ENCODE peak calls at places on chromosomes 2 and 18, in eight cellular contexts. One of them, this sample, is unnamed.

GRCh38 chr2:162085090-162085891 is 11.3 kb upstream of the DPP4 start:
- DNase-seq in activated CD4-positive, alpha-beta T cell treated with anti-CD3 and anti-CD28 coated beads, Interleukin-2, amount 10 ng/mL, durations not matched to agents 7 days and 5 days: no peak
- DNase-seq in 8988T: no peak
- DNase-seq in OCI-LY7: no peak
- DNase-seq in cardiac fibroblast: peak; percentile 88
- DNase-seq in fibroblast of the aortic adventitia: peak; percentile 98
- DNase-seq in stromal cell of bone marrow: peak; percentile 74
- DNase-seq in non-pigmented ciliary epithelial cell: peak; percentile 72
- DNase-seq in this sample: no peak

GRCh38 chr2:231701456-231702373 is 6.6 kb upstream of the PTMA start:
- DNase-seq in non-pigmented ciliary epithelial cell: no peak
- DNase-seq in stromal cell of bone marrow: no peak
- DNase-seq in activated CD4-positive, alpha-beta T cell treated with anti-CD3 and anti-CD28 coated beads, Interleukin-2, amount 10 ng/mL, durations not matched to agents 7 days and 5 days: no peak
- DNase-seq in 8988T: no peak
- DNase-seq in fibroblast of the aortic adventitia: peak; percentile 72
- DNase-seq in OCI-LY7: no peak
- DNase-seq in cardiac fibroblast: peak; percentile 29
- DNase-seq in this sample: no peak

GRCh38 chr18:52465391-52465790 is 125.4 kb downstream of the DCC start:
- DNase-seq in cardiac fibroblast: no peak
- DNase-seq in 8988T: no peak
- DNase-seq in fibroblast of the aortic adventitia: no peak
- DNase-seq in non-pigmented ciliary epithelial cell: no peak
- DNase-seq in stromal cell of bone marrow: no peak
- DNase-seq in activated CD4-positive, alpha-beta T cell treated with anti-CD3 and anti-CD28 coated beads, Interleukin-2, amount 10 ng/mL, durations not matched to agents 7 days and 5 days: no peak
- DNase-seq in OCI-LY7: no peak
- DNase-seq in this sample: no peak

GRCh38 chr2:107932483-107932882 is 53.8 kb upstream of the SLC5A7 start:
- DNase-seq in stromal cell of bone marrow: no peak
- DNase-seq in fibroblast of the aortic adventitia: peak; percentile 4
- DNase-seq in activated CD4-positive, alpha-beta T cell treated with anti-CD3 and anti-CD28 coated beads, Interleukin-2, amount 10 ng/mL, durations not matched to agents 7 days and 5 days: no peak
- DNase-seq in 8988T: no peak
- DNase-seq in non-pigmented ciliary epithelial cell: no peak
- DNase-seq in cardiac fibroblast: peak; percentile 59
- DNase-seq in OCI-LY7: no peak
- DNase-seq in this sample: no peak

GRCh38 chr2:236352761-236353593 is 88.8 kb upstream of the ASB18 start:
- DNase-seq in 8988T: no peak
- DNase-seq in activated CD4-positive, alpha-beta T cell treated with anti-CD3 and anti-CD28 coated beads, Interleukin-2, amount 10 ng/mL, durations not matched to agents 7 days and 5 days: peak; percentile 44
- DNase-seq in fibroblast of the aortic adventitia: peak; percentile 57
- DNase-seq in non-pigmented ciliary epithelial cell: no peak
- DNase-seq in stromal cell of bone marrow: peak; percentile 13
- DNase-seq in cardiac fibroblast: peak; percentile 50
- DNase-seq in OCI-LY7: peak; percentile 64
- DNase-seq in this sample: peak; percentile 44

GRCh38 chr2:143545643-143546275 is 416.5 kb downstream of the ARHGAP15 start:
- DNase-seq in OCI-LY7: no peak
- DNase-seq in activated CD4-positive, alpha-beta T cell treated with anti-CD3 and anti-CD28 coated beads, Interleukin-2, amount 10 ng/mL, durations not matched to agents 7 days and 5 days: no peak
- DNase-seq in non-pigmented ciliary epithelial cell: no peak
- DNase-seq in 8988T: no peak
- DNase-seq in stromal cell of bone marrow: peak; percentile 65
- DNase-seq in fibroblast of the aortic adventitia: peak; percentile 7
- DNase-seq in cardiac fibroblast: no peak
- DNase-seq in this sample: no peak

GRCh38 chr2:8488001-8488738 is 193.7 kb upstream of the ID2 start:
- DNase-seq in non-pigmented ciliary epithelial cell: no peak
- DNase-seq in cardiac fibroblast: no peak
- DNase-seq in 8988T: no peak
- DNase-seq in fibroblast of the aortic adventitia: no peak
- DNase-seq in OCI-LY7: no peak
- DNase-seq in stromal cell of bone marrow: no peak
- DNase-seq in activated CD4-positive, alpha-beta T cell treated with anti-CD3 and anti-CD28 coated beads, Interleukin-2, amount 10 ng/mL, durations not matched to agents 7 days and 5 days: peak; percentile 24
- DNase-seq in this sample: no peak

GRCh38 chr2:5725794-5726463 is 33.7 kb downstream of the SOX11 start:
- DNase-seq in 8988T: no peak
- DNase-seq in OCI-LY7: no peak
- DNase-seq in stromal cell of bone marrow: no peak
- DNase-seq in fibroblast of the aortic adventitia: no peak
- DNase-seq in cardiac fibroblast: no peak
- DNase-seq in non-pigmented ciliary epithelial cell: no peak
- DNase-seq in activated CD4-positive, alpha-beta T cell treated with anti-CD3 and anti-CD28 coated beads, Interleukin-2, amount 10 ng/mL, durations not matched to agents 7 days and 5 days: no peak
- DNase-seq in this sample: no peak

GRCh38 chr18:10321987-10322386 is 132.4 kb upstream of the APCDD1 start:
- DNase-seq in cardiac fibroblast: no peak
- DNase-seq in OCI-LY7: no peak
- DNase-seq in non-pigmented ciliary epithelial cell: no peak
- DNase-seq in 8988T: no peak
- DNase-seq in fibroblast of the aortic adventitia: no peak
- DNase-seq in stromal cell of bone marrow: no peak
- DNase-seq in activated CD4-positive, alpha-beta T cell treated with anti-CD3 and anti-CD28 coated beads, Interleukin-2, amount 10 ng/mL, durations not matched to agents 7 days and 5 days: no peak
- DNase-seq in this sample: no peak

GRCh38 chr2:160516547-160517365 is 23.1 kb upstream of the RBMS1 start:
- DNase-seq in non-pigmented ciliary epithelial cell: no peak
- DNase-seq in cardiac fibroblast: peak; percentile 57
- DNase-seq in 8988T: no peak
- DNase-seq in OCI-LY7: no peak
- DNase-seq in stromal cell of bone marrow: no peak
- DNase-seq in activated CD4-positive, alpha-beta T cell treated with anti-CD3 and anti-CD28 coated beads, Interleukin-2, amount 10 ng/mL, durations not matched to agents 7 days and 5 days: no peak
- DNase-seq in fibroblast of the aortic adventitia: no peak
- DNase-seq in this sample: no peak

GRCh38 chr2:16871426-16871825 is 205.8 kb upstream of the CYRIA start:
- DNase-seq in stromal cell of bone marrow: no peak
- DNase-seq in fibroblast of the aortic adventitia: no peak
- DNase-seq in non-pigmented ciliary epithelial cell: no peak
- DNase-seq in 8988T: no peak
- DNase-seq in OCI-LY7: no peak
- DNase-seq in cardiac fibroblast: no peak
- DNase-seq in activated CD4-positive, alpha-beta T cell treated with anti-CD3 and anti-CD28 coated beads, Interleukin-2, amount 10 ng/mL, durations not matched to agents 7 days and 5 days: no peak
- DNase-seq in this sample: no peak

GRCh38 chr18:46182633-46183401 is 78.6 kb downstream of the HAUS1 start:
- DNase-seq in fibroblast of the aortic adventitia: peak; percentile 65
- DNase-seq in 8988T: no peak
- DNase-seq in activated CD4-positive, alpha-beta T cell treated with anti-CD3 and anti-CD28 coated beads, Interleukin-2, amount 10 ng/mL, durations not matched to agents 7 days and 5 days: no peak
- DNase-seq in cardiac fibroblast: no peak
- DNase-seq in OCI-LY7: no peak
- DNase-seq in stromal cell of bone marrow: no peak
- DNase-seq in non-pigmented ciliary epithelial cell: no peak
- DNase-seq in this sample: no peak

GRCh38 chr2:42184346-42184745 is 15.2 kb downstream of the EML4 start:
- DNase-seq in stromal cell of bone marrow: no peak
- DNase-seq in OCI-LY7: no peak
- DNase-seq in activated CD4-positive, alpha-beta T cell treated with anti-CD3 and anti-CD28 coated beads, Interleukin-2, amount 10 ng/mL, durations not matched to agents 7 days and 5 days: no peak
- DNase-seq in non-pigmented ciliary epithelial cell: no peak
- DNase-seq in 8988T: no peak
- DNase-seq in fibroblast of the aortic adventitia: no peak
- DNase-seq in cardiac fibroblast: no peak
- DNase-seq in this sample: no peak

GRCh38 chr18:60872434-60872833 is 460.8 kb upstream of the CDH20 start:
- DNase-seq in stromal cell of bone marrow: no peak
- DNase-seq in cardiac fibroblast: no peak
- DNase-seq in OCI-LY7: no peak
- DNase-seq in activated CD4-positive, alpha-beta T cell treated with anti-CD3 and anti-CD28 coated beads, Interleukin-2, amount 10 ng/mL, durations not matched to agents 7 days and 5 days: no peak
- DNase-seq in fibroblast of the aortic adventitia: no peak
- DNase-seq in 8988T: no peak
- DNase-seq in non-pigmented ciliary epithelial cell: no peak
- DNase-seq in this sample: peak; percentile 88

GRCh38 chr18:52150050-52150449 is 189.9 kb upstream of the DCC start:
- DNase-seq in non-pigmented ciliary epithelial cell: no peak
- DNase-seq in 8988T: no peak
- DNase-seq in OCI-LY7: no peak
- DNase-seq in fibroblast of the aortic adventitia: no peak
- DNase-seq in stromal cell of bone marrow: no peak
- DNase-seq in activated CD4-positive, alpha-beta T cell treated with anti-CD3 and anti-CD28 coated beads, Interleukin-2, amount 10 ng/mL, durations not matched to agents 7 days and 5 days: no peak
- DNase-seq in cardiac fibroblast: no peak
- DNase-seq in this sample: no peak

GRCh38 chr18:10715791-10716190 is 190.0 kb downstream of the NAPG start:
- DNase-seq in 8988T: no peak
- DNase-seq in OCI-LY7: no peak
- DNase-seq in non-pigmented ciliary epithelial cell: no peak
- DNase-seq in activated CD4-positive, alpha-beta T cell treated with anti-CD3 and anti-CD28 coated beads, Interleukin-2, amount 10 ng/mL, durations not matched to agents 7 days and 5 days: no peak
- DNase-seq in cardiac fibroblast: peak; percentile 36
- DNase-seq in fibroblast of the aortic adventitia: peak; percentile 90
- DNase-seq in stromal cell of bone marrow: peak; percentile 87
- DNase-seq in this sample: no peak

GRCh38 chr2:62270728-62271127 is 74.8 kb downstream of the B3GNT2 start:
- DNase-seq in stromal cell of bone marrow: no peak
- DNase-seq in cardiac fibroblast: peak; percentile 26
- DNase-seq in activated CD4-positive, alpha-beta T cell treated with anti-CD3 and anti-CD28 coated beads, Interleukin-2, amount 10 ng/mL, durations not matched to agents 7 days and 5 days: no peak
- DNase-seq in 8988T: no peak
- DNase-seq in fibroblast of the aortic adventitia: peak; percentile 50
- DNase-seq in non-pigmented ciliary epithelial cell: no peak
- DNase-seq in OCI-LY7: no peak
- DNase-seq in this sample: peak; percentile 61